ENCODE peak calls at places on chromosomes 6 and 20, in seven cellular contexts. Z is psoas muscle, D is neural progenitor cell, S is esophagus squamous epithelium, G is thyroid gland, C is hepatocyte, T is uterus. V is an unnamed sample. For H3K9me3, the result is how much of the 10 kb centered on the place peaks cover.

GRCh38 chr20:47071646-47072185 is 177.1 kb downstream of the EYA2 start:
- DNase-seq in Z (no peak), D (no peak), S (no peak), G (no peak), C (no peak), T (no peak), V (no peak)

GRCh38 chr6:9248125-9248524 is 812.8 kb upstream of the SLC35B3 start:
- DNase-seq in Z (no peak), D (no peak), S (no peak), G (no peak), C (no peak), T (no peak), V (no peak)

GRCh38 chr20:2390971-2391675 is 10.4 kb downstream of the TGM6 start:
- DNase-seq in Z (no peak), D (no peak), S (no peak), G (no peak), C (no peak), T (no peak), V (no peak)

GRCh38 chr20:44702776-44703175 is 12.4 kb upstream of the CCN5 start:
- DNase-seq in Z (peak), D (no peak), S (peak), G (peak), C (peak), T (peak), V (peak)

GRCh38 chr6:106064103-106064502 is 22.0 kb upstream of the PRDM1 start:
- DNase-seq in Z (no peak), D (no peak), S (no peak), G (no peak), C (no peak), T (no peak), V (no peak)

GRCh38 chr20:6231551-6231950 is 108.7 kb upstream of the FERMT1 start:
- DNase-seq in Z (no peak), D (no peak), S (no peak), G (no peak), C (no peak), T (no peak), V (no peak)

GRCh38 chr6:56524891-56525703 is 117.6 kb downstream of the DST start:
- DNase-seq in Z (no peak), D (no peak), S (no peak), G (no peak), C (peak), T (peak), V (no peak)

GRCh38 chr6:3870528-3870925 is 21.4 kb downstream of the FAM50B start:
- DNase-seq in Z (no peak), D (no peak), S (no peak), G (no peak), C (no peak), T (no peak), V (no peak)

GRCh38 chr6:1479095-1479494 is 89.7 kb downstream of the FOXF2 start:
- DNase-seq in Z (no peak), D (no peak), S (no peak), G (no peak), C (peak), T (no peak), V (no peak)

GRCh38 chr6:53032853-53033252 is 32.4 kb upstream of the FBXO9 start:
- DNase-seq in Z (no peak), D (no peak), S (no peak), G (no peak), C (no peak), T (no peak), V (no peak)

GRCh38 chr6:69339163-69339550 is 457.7 kb downstream of the LMBRD1 start:
- DNase-seq in Z (no peak), D (no peak), S (no peak), G (no peak), C (no peak), T (no peak), V (no peak)

GRCh38 chr6:100472674-100473073 is 8.0 kb upstream of the SIM1 start:
- DNase-seq in Z (no peak), D (no peak), S (no peak), G (no peak), C (no peak), T (no peak), V (no peak)

GRCh38 chr6:169041078-169041477 is 212.6 kb downstream of the THBS2 start:
- DNase-seq in Z (no peak), D (no peak), S (no peak), G (no peak), C (no peak), T (no peak), V (no peak)

GRCh38 chr6:15663057-15663638 is 320 bp upstream of the DTNBP1 start:
- DNase-seq in Z (no peak), D (no peak), S (no peak), G (no peak), C (no peak), T (no peak), V (no peak)

GRCh38 chr20:24870876-24871275 is 78.2 kb upstream of the CST7 start:
- DNase-seq in Z (no peak), D (no peak), S (no peak), G (peak), C (no peak), T (no peak), V (no peak)

GRCh38 chr6:14037402-14038277 is 79.9 kb upstream of the CD83 start:
- DNase-seq in Z (no peak), D (no peak), S (no peak), G (no peak), C (no peak), T (no peak), V (no peak)

GRCh38 chr20:51023617-51024155 is 779 bp upstream of the KCNG1 start:
- DNase-seq in Z (no peak), D (no peak), S (no peak), G (no peak), C (no peak), T (no peak), V (no peak)
- H3K4me3 ChIP-seq in Z (peak), D (peak), S (peak), G (no peak), C (peak), T (peak), V (no peak)

DNA sequence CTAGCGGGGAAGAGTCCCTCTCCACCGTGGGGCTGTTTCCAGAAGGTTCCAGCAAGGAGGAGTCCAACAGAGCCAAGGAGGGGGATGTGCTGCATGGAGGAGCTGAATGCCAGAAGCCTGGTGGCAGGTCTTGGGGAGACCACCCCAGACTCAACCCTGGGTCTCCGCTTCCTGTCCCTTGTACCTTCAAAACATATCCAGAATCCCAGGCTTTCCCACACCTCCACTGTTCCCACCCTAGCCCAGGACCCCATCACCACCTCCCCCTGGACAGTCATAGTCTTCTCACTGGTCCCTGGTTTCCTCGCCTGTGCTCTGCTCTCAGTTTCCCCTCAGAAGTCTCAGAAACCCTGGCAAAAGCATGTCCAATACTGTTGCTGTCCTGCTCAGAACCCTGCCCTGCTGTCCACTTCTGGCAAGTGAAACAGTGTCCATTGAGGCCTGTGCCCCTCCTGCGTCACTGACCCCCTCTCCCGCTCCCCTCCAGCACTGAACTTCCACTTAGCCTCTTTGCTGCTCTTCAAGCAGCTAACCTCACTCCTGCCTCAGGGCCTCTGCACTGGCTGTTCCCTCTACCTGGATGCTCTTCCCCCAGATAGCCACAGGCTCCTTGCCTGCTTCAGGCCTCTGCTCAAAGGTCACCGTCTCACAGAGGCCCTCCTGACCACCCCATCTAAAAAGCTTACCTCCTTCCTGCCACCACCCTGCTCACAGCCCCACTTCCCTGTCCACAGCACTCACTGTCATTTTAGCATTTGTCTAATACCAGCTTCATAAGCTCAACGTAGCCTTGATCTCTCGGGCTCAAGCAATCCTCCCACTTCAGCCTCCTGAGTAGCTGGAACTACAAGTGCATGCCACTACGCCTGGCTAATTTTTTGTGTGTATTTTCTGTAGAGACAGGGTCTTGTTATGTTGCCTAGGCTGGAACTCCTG is 169.2 kb downstream of the GRM4 start:
- DNase-seq in Z (no peak), D (no peak), S (no peak), G (no peak), C (no peak), T (peak), V (no peak)
- H3K9me3 ChIP-seq in Z (under half), D (under half), S (under half), G (under half), C (under half), T (under half), V (under half)

GRCh38 chr20:20612251-20612650 is 100.2 kb downstream of the RALGAPA2 start:
- DNase-seq in Z (no peak), D (no peak), S (no peak), G (no peak), C (no peak), T (no peak), V (no peak)
- H3K4me3 ChIP-seq in Z (no peak), D (no peak), S (no peak), G (no peak), C (no peak), T (no peak), V (no peak)

GRCh38 chr20:22093122-22093521 is 387.7 kb downstream of the PAX1 start:
- DNase-seq in Z (no peak), D (no peak), S (no peak), G (no peak), C (no peak), T (no peak), V (no peak)

GRCh38 chr20:22088882-22089281 is 383.4 kb downstream of the PAX1 start:
- DNase-seq in Z (no peak), D (no peak), S (no peak), G (no peak), C (no peak), T (no peak), V (no peak)
- H3K9me3 ChIP-seq in Z (under half), D (under half), S (under half), G (under half), C (under half), T (under half), V (under half)

GRCh38 chr20:58512808-58513552 is 2.2 kb downstream of the APCDD1L start:
- DNase-seq in Z (no peak), D (no peak), S (no peak), G (peak), C (no peak), T (no peak), V (no peak)

GRCh38 chr20:58514321-58515239 is 619 bp downstream of the APCDD1L start:
- DNase-seq in Z (no peak), D (peak), S (no peak), G (no peak), C (no peak), T (no peak), V (no peak)

GRCh38 chr20:58511861-58512260 is 3.3 kb downstream of the APCDD1L start:
- DNase-seq in Z (no peak), D (no peak), S (no peak), G (no peak), C (no peak), T (no peak), V (no peak)

GRCh38 chr20:58515240-58516212 is at the start of gene APCDD1L:
- DNase-seq in Z (no peak), D (peak), S (no peak), G (no peak), C (no peak), T (peak), V (peak)

DNA sequence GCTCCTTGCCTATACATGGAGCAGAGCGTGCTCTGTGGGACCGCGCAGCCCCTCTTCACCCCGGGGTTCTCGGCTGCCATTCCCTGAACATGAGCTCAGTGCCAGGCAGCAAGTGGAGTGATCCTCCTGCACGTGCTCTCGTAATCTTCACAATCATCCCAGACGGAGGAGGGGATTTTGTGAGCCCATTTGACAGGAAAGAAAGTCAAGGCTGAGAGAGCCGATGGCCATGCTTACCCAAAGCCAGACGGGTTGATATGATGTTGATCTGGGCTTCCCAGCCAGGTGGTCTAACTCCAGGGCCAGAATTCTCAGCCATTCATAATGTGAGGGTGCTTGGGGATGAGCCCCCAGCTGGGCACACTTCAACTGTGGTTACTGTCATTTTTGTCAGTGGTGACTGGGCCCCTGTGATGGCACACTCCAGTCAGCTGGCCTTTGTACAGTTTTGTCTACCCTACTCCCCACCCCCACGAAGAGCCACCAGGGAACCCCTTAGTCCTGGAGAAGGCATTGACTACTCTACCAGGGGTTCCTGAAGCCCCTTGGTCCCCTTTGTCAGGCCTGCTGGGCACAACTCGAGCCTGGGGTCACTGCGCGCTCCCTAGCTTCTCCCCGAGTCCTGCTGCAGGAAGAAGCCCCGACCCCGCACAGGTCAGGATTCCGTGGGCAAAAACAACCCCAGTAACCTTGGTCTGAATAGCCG is 1.5 kb downstream of the APCDD1L start:
- DNase-seq in Z (no peak), D (no peak), S (no peak), G (no peak), C (no peak), T (no peak), V (no peak)
- H3K4me3 ChIP-seq in Z (no peak), D (peak), S (no peak), G (no peak), C (no peak), T (no peak), V (no peak)

GRCh38 chr6:28732052-28732451 is 191.7 kb downstream of the TRIM27 start:
- DNase-seq in Z (no peak), D (no peak), S (no peak), G (no peak), C (no peak), T (no peak), V (no peak)
- H3K9me3 ChIP-seq in Z (under half), D (under half), S (under half), G (under half), C (under half), T (under half), V (under half)

V was measured in adrenal gland.